ENCODE peak calls at places on chromosomes 13 and 19, in five cellular contexts. One of them, this sample, is unnamed.
A peak's percentile ranks its signal among the peaks of the same experiment; 100 is the strongest.

GRCh38 chr19:6278740-6279619 is 795 bp downstream of the MLLT1 start:
- DNase-seq in SK-N-SH: no peak
- DNase-seq in GM12864: no peak
- DNase-seq in H9: no peak
- DNase-seq in adrenal gland: no peak
- DNase-seq in this sample: no peak

GRCh38 chr13:37058801-37059135 is 720 bp downstream of the SUPT20H start:
- DNase-seq in SK-N-SH: peak; percentile 46
- DNase-seq in GM12864: no peak
- DNase-seq in H9: peak; percentile 27
- DNase-seq in adrenal gland: peak; percentile 22
- DNase-seq in this sample: no peak

GRCh38 chr13:51425410-51426042 is 27.3 kb downstream of the INTS6 start:
- DNase-seq in SK-N-SH: no peak
- DNase-seq in GM12864: no peak
- DNase-seq in H9: no peak
- DNase-seq in adrenal gland: no peak
- DNase-seq in this sample: no peak

GRCh38 chr19:47491358-47492136 is 7.5 kb upstream of the KPTN start:
- DNase-seq in SK-N-SH: no peak
- DNase-seq in GM12864: no peak
- DNase-seq in H9: no peak
- DNase-seq in adrenal gland: no peak
- DNase-seq in this sample: no peak

GRCh38 chr19:8238251-8238650 is 29.1 kb downstream of the CERS4 start:
- DNase-seq in SK-N-SH: no peak
- DNase-seq in GM12864: no peak
- DNase-seq in H9: no peak
- DNase-seq in adrenal gland: no peak
- DNase-seq in this sample: no peak

GRCh38 chr19:50542825-50543428 is 25.3 kb downstream of the LRRC4B start:
- DNase-seq in SK-N-SH: no peak
- DNase-seq in GM12864: no peak
- DNase-seq in H9: no peak
- DNase-seq in adrenal gland: no peak
- DNase-seq in this sample: no peak

GRCh38 chr13:76830805-76831204 is 55.4 kb downstream of the KCTD12 start:
- DNase-seq in SK-N-SH: no peak
- DNase-seq in GM12864: no peak
- DNase-seq in H9: no peak
- DNase-seq in adrenal gland: no peak
- DNase-seq in this sample: no peak

GRCh38 chr13:51243832-51244231 is 21.6 kb downstream of the FAM124A start:
- DNase-seq in SK-N-SH: no peak
- DNase-seq in GM12864: no peak
- DNase-seq in H9: peak; percentile 96
- DNase-seq in adrenal gland: no peak
- DNase-seq in this sample: no peak

GRCh38 chr19:40960780-40961179 is 30.3 kb upstream of the CYP2B6 start:
- DNase-seq in SK-N-SH: no peak
- DNase-seq in GM12864: no peak
- DNase-seq in H9: no peak
- DNase-seq in adrenal gland: no peak
- DNase-seq in this sample: no peak

GRCh38 chr19:8663920-8664670 is 33.7 kb downstream of the NFILZ start:
- DNase-seq in SK-N-SH: no peak
- DNase-seq in GM12864: no peak
- DNase-seq in H9: peak; percentile 52
- DNase-seq in adrenal gland: no peak
- DNase-seq in this sample: no peak

DNA sequence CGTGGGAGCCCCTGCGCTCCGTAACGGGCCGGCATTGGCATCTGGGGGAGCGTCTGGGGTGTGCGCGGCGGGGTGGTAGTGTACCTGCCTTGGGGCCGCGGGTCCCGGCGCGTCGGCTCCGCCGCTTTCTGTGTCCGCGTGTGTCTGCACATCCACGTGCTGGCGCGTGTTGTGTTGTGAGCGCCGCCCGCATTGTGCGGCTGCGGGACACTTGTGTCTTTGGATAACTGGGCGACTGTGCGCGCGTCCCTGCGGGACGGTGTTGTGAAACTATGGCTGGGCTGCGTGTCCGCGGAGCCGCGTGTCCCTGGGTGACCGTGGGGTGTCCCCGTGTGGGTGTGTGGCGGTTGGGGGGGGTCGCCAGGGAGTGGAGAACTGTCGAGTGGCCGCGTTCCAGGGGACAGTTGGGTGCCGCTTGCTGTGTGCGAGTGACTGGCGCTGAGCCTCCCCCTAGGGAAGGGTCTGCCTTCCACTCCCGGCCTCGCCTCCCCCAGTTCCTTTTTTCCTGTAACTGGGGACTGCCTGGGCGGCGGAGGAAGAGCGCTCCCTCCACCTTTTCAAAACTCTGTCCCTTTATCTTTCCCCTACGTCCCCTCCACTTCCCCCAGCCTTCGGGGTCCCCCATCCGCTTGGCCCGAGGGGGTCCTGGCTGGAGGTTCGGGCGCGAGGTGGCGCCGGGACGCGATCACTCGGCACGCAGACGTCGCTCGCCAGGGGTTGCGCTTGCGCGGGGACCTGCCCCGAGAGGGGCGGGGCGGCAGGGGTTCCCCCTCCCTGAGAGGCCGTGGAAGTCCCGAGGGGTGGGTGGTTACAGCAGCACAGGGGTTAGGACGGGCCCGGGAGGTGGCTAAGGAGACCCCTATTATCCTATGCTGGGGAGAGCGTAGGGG is 5.6 kb upstream of the NFIC start:
- DNase-seq in SK-N-SH: peak; percentile 83
- DNase-seq in GM12864: no peak
- DNase-seq in H9: no peak
- DNase-seq in adrenal gland: peak; percentile 66
- DNase-seq in this sample: peak; percentile 67
- TF ChIP-seq CTCF in SK-N-SH: peak; percentile 22
- TF ChIP-seq CTCF in GM12864: no peak
- TF ChIP-seq CTCF in H9: no peak
- TF ChIP-seq CTCF in adrenal gland: no peak
- TF ChIP-seq CTCF in this sample: peak; percentile 32

GRCh38 chr13:93249918-93250306 is 23.3 kb downstream of the GPC6 start:
- DNase-seq in SK-N-SH: no peak
- DNase-seq in GM12864: no peak
- DNase-seq in H9: no peak
- DNase-seq in adrenal gland: no peak
- DNase-seq in this sample: no peak

GRCh38 chr13:93249259-93249917 is 22.8 kb downstream of the GPC6 start:
- DNase-seq in SK-N-SH: no peak
- DNase-seq in GM12864: no peak
- DNase-seq in H9: no peak
- DNase-seq in adrenal gland: no peak
- DNase-seq in this sample: no peak

GRCh38 chr13:93244918-93245280 is 18.3 kb downstream of the GPC6 start:
- DNase-seq in SK-N-SH: no peak
- DNase-seq in GM12864: no peak
- DNase-seq in H9: no peak
- DNase-seq in adrenal gland: no peak
- DNase-seq in this sample: no peak

GRCh38 chr13:93246069-93246468 is 19.5 kb downstream of the GPC6 start:
- DNase-seq in SK-N-SH: no peak
- DNase-seq in GM12864: no peak
- DNase-seq in H9: no peak
- DNase-seq in adrenal gland: no peak
- DNase-seq in this sample: no peak

GRCh38 chr13:93248627-93249047 is 22.0 kb downstream of the GPC6 start:
- DNase-seq in SK-N-SH: peak; percentile 56
- DNase-seq in GM12864: no peak
- DNase-seq in H9: peak; percentile 60
- DNase-seq in adrenal gland: no peak
- DNase-seq in this sample: no peak
- TF ChIP-seq CTCF in SK-N-SH: peak; percentile 64
- TF ChIP-seq CTCF in GM12864: no peak
- TF ChIP-seq CTCF in H9: peak; percentile 65
- TF ChIP-seq CTCF in adrenal gland: no peak
- TF ChIP-seq CTCF in this sample: peak; percentile 42

GRCh38 chr13:112997188-112998135 is 28.4 kb downstream of the MCF2L start:
- DNase-seq in SK-N-SH: no peak
- DNase-seq in GM12864: no peak
- DNase-seq in H9: no peak
- DNase-seq in adrenal gland: no peak
- DNase-seq in this sample: no peak

GRCh38 chr13:112994084-112994780 is 25.2 kb downstream of the MCF2L start:
- DNase-seq in SK-N-SH: no peak
- DNase-seq in GM12864: no peak
- DNase-seq in H9: no peak
- DNase-seq in adrenal gland: no peak
- DNase-seq in this sample: no peak

GRCh38 chr13:112996671-112997091 is 27.7 kb downstream of the MCF2L start:
- DNase-seq in SK-N-SH: no peak
- DNase-seq in GM12864: no peak
- DNase-seq in H9: no peak
- DNase-seq in adrenal gland: no peak
- DNase-seq in this sample: no peak

GRCh38 chr13:112994781-112995355 is 25.9 kb downstream of the MCF2L start:
- DNase-seq in SK-N-SH: no peak
- DNase-seq in GM12864: no peak
- DNase-seq in H9: no peak
- DNase-seq in adrenal gland: no peak
- DNase-seq in this sample: no peak

GRCh38 chr13:112995395-112996091 is 26.5 kb downstream of the MCF2L start:
- DNase-seq in SK-N-SH: no peak
- DNase-seq in GM12864: no peak
- DNase-seq in H9: no peak
- DNase-seq in adrenal gland: no peak
- DNase-seq in this sample: no peak
- TF ChIP-seq CTCF in SK-N-SH: no peak
- TF ChIP-seq CTCF in GM12864: no peak
- TF ChIP-seq CTCF in H9: no peak
- TF ChIP-seq CTCF in adrenal gland: no peak
- TF ChIP-seq CTCF in this sample: no peak

GRCh38 chr19:44002566-44003460 is at the start of gene ZNF230:
- DNase-seq in SK-N-SH: peak; percentile 81
- DNase-seq in GM12864: peak; percentile 96
- DNase-seq in H9: peak; percentile 93
- DNase-seq in adrenal gland: peak; percentile 95
- DNase-seq in this sample: peak; percentile 65

GRCh38 chr19:44005968-44006367 is 3.2 kb downstream of the ZNF230 start:
- DNase-seq in SK-N-SH: no peak
- DNase-seq in GM12864: no peak
- DNase-seq in H9: no peak
- DNase-seq in adrenal gland: no peak
- DNase-seq in this sample: no peak

GRCh38 chr19:44002212-44002565 is 568 bp upstream of the ZNF230 start:
- DNase-seq in SK-N-SH: no peak
- DNase-seq in GM12864: no peak
- DNase-seq in H9: no peak
- DNase-seq in adrenal gland: no peak
- DNase-seq in this sample: no peak

GRCh38 chr19:44007473-44007872 is 4.7 kb downstream of the ZNF230 start:
- DNase-seq in SK-N-SH: no peak
- DNase-seq in GM12864: no peak
- DNase-seq in H9: no peak
- DNase-seq in adrenal gland: no peak
- DNase-seq in this sample: no peak

GRCh38 chr19:44003461-44004134 is 841 bp downstream of the ZNF230 start:
- DNase-seq in SK-N-SH: no peak
- DNase-seq in GM12864: no peak
- DNase-seq in H9: no peak
- DNase-seq in adrenal gland: peak; percentile 26
- DNase-seq in this sample: no peak
- TF ChIP-seq CTCF in SK-N-SH: no peak
- TF ChIP-seq CTCF in GM12864: peak; percentile 22
- TF ChIP-seq CTCF in H9: no peak
- TF ChIP-seq CTCF in adrenal gland: no peak
- TF ChIP-seq CTCF in this sample: no peak

DNA sequence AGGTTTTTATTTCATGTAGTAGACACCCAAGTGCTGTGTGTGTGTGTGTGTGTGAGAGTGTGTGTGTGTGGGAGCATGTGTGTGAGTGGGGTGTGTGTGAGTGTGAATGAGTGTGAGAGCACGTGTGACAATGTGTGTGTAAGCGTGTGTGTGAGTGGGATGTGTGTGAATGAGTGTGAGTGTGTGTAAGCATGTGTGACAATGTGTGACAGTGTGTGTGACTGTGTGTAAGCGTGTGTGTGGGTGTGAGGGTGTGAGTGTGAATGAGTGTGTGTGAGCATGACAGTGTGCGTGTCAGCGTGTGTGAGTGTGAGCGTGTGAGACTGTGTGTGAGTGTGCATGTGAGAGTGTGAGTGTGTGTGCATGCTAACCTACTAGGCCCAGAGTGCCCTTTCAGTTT is 15.3 kb downstream of the NOVA2 start:
- DNase-seq in SK-N-SH: no peak
- DNase-seq in GM12864: no peak
- DNase-seq in H9: no peak
- DNase-seq in adrenal gland: no peak
- DNase-seq in this sample: no peak
- TF ChIP-seq CTCF in SK-N-SH: no peak
- TF ChIP-seq CTCF in GM12864: no peak
- TF ChIP-seq CTCF in H9: no peak
- TF ChIP-seq CTCF in adrenal gland: no peak
- TF ChIP-seq CTCF in this sample: no peak

DNA sequence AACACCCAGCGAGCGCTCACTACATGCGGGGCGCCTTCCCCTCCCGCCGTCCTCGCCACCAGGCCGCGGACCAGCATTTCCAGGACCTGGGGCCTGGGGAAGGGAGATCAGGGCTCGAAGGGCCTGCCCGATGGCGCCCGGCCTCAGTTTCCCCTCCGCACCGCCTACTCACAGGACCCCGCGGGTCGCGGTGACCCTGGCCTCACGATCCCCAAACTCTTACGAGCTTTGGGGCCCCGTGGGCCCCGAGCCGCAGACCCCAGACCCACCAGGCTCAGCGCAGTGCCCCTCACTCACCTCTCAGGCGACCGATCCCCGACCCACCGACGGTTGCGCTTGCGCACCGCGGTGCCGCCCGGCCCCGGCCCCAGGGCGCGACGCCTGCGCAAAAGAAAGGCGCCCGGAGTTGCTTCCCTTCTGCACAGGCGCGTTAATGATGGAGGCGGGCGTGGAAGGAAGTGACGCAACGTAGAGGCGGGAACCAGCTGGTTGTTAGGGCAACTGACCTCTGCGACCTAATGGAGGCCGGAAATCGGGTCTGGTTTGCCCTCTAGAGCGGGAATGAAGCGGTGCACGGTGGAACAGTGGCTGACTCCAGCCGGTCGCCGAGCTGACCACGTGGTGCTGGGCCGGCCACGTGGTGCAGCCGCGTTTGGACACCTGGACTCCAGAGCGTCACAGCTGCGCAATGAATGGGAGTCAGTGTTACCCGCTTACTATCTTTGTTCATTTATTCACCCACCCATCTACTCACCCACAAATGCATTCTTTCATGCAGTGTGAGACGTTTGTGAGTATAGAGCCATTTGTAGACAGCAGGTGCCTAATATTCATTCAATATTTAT is at the start of gene SGTA:
- DNase-seq in SK-N-SH: peak; percentile 99
- DNase-seq in GM12864: peak; percentile 98
- DNase-seq in H9: peak; percentile 99
- DNase-seq in adrenal gland: peak; percentile 99
- DNase-seq in this sample: peak; percentile 99
- TF ChIP-seq CTCF in SK-N-SH: peak; percentile 38
- TF ChIP-seq CTCF in GM12864: peak; percentile 57
- TF ChIP-seq CTCF in H9: peak; percentile 55
- TF ChIP-seq CTCF in adrenal gland: peak; percentile 37
- TF ChIP-seq CTCF in this sample: peak; percentile 3

This sample was measured in D721Med.